ENCODE peak calls at places on chromosomes 4 and X, in four cellular contexts. F is C1 segment of cervical spinal cord, W is Caki2, N is BE2C. U is an unnamed sample.
A peak's percentile ranks its signal among the peaks of the same experiment; 100 is the strongest.

GRCh38 chr4:55819634-55820033 is at the start of gene EXOC1L:
- DNase-seq in F (no peak), W (no peak), N (peak; percentile 77), U (peak; percentile 4)

GRCh38 chr4:7862561-7863200 is 77.0 kb downstream of the AFAP1 start:
- DNase-seq in F (no peak), W (no peak), N (no peak), U (no peak)

GRCh38 chr4:1514612-1515011 is 108.4 kb upstream of the NKX1-1 start:
- DNase-seq in W (no peak), N (no peak), F (no peak), U (no peak)

GRCh38 chr4:15035152-15035551 is 32.9 kb downstream of the CPEB2 start:
- DNase-seq in W (no peak), F (no peak), N (no peak), U (no peak)

GRCh38 chrX:129772796-129773431 is 6.8 kb upstream of the SASH3 start:
- DNase-seq in W (no peak), N (no peak), F (no peak), U (peak; percentile 11)

GRCh38 chrX:25968920-25969319 is 169.2 kb upstream of the MAGEB18 start:
- DNase-seq in N (peak; percentile 23), W (no peak), F (no peak), U (no peak)

GRCh38 chr4:3414421-3415279 is 27.1 kb upstream of the HGFAC start:
- DNase-seq in W (no peak), F (no peak), N (no peak), U (no peak)

GRCh38 chrX:104659037-104659744 is 93.2 kb downstream of the IL1RAPL2 start:
- DNase-seq in F (no peak), W (no peak), N (no peak), U (no peak)

GRCh38 chr4:58936436-58936835 is 1826.3 kb upstream of the IGFBP7 start:
- DNase-seq in F (no peak), N (no peak), W (no peak), U (no peak)

GRCh38 chr4:118557298-118557851 is 127.8 kb upstream of the METTL14 start:
- DNase-seq in F (no peak), N (no peak), W (peak; percentile 38), U (no peak)

GRCh38 chr4:82842593-82842992 is 44.0 kb upstream of the SCD5 start:
- DNase-seq in N (no peak), W (no peak), F (no peak), U (no peak)

GRCh38 chr4:8157944-8158709 is 486 bp downstream of the ABLIM2 start:
- DNase-seq in N (no peak), W (no peak), F (no peak), U (no peak)

GRCh38 chr4:84496356-84497219 is 2.5 kb downstream of the NKX6-1 start:
- DNase-seq in W (no peak), N (peak; percentile 58), F (no peak), U (no peak)

GRCh38 chr4:9944431-9945425 is 76.6 kb downstream of the SLC2A9 start:
- DNase-seq in W (no peak), F (no peak), N (no peak), U (no peak)

GRCh38 chr4:152640058-152640921 is 39.5 kb downstream of the TMEM154 start:
- DNase-seq in F (no peak), N (no peak), W (peak; percentile 31), U (no peak)

GRCh38 chrX:39577206-39577605 is 520.6 kb downstream of the BCOR start:
- DNase-seq in F (no peak), N (no peak), W (no peak), U (no peak)

GRCh38 chrX:9614016-9614415 is 149.2 kb downstream of the TBL1X start:
- DNase-seq in F (no peak), W (peak; percentile 37), N (no peak), U (no peak)

GRCh38 chr4:48979897-48980579 is 6.0 kb upstream of the CWH43 start:
- DNase-seq in W (peak; percentile 45), F (no peak), N (no peak), U (no peak)

GRCh38 chr4:89197920-89198319 is 86.6 kb downstream of the TIGD2 start:
- DNase-seq in N (no peak), W (no peak), F (no peak), U (no peak)

GRCh38 chr4:156803056-156803455 is 168.5 kb downstream of the PDGFC start:
- DNase-seq in W (no peak), N (no peak), F (no peak), U (no peak)

GRCh38 chr4:119897260-119897659 is 169.4 kb downstream of the MAD2L1 start:
- DNase-seq in N (no peak), F (no peak), W (no peak), U (no peak)

GRCh38 chr4:2745981-2746806 is 9.9 kb downstream of the TNIP2 start:
- DNase-seq in F (no peak), N (peak; percentile 92), W (peak; percentile 85), U (no peak)

GRCh38 chrX:68997461-68997860 is 167.8 kb downstream of the PJA1 start:
- DNase-seq in F (no peak), N (no peak), W (no peak), U (no peak)

GRCh38 chr4:15262396-15262795 is 165.4 kb upstream of the C1QTNF7 start:
- DNase-seq in W (no peak), N (no peak), F (no peak), U (no peak)

GRCh38 chr4:1996866-1997611 is 11.7 kb downstream of the NELFA start:
- DNase-seq in F (no peak), W (no peak), N (no peak), U (no peak)

GRCh38 chr4:162872001-162872400 is 294.7 kb downstream of the NAF1 start:
- DNase-seq in W (no peak), N (no peak), F (no peak), U (no peak)

GRCh38 chrX:63012574-63012973 is 338.6 kb downstream of the SPIN4 start:
- DNase-seq in W (no peak), F (no peak), N (no peak), U (no peak)

GRCh38 chrX:94831364-94831763 is 1157.4 kb downstream of the FAM133A start:
- DNase-seq in W (no peak), N (no peak), F (no peak), U (no peak)

GRCh38 chr4:141465151-141465550 is 171.2 kb upstream of the IL15 start:
- DNase-seq in W (no peak), N (peak; percentile 55), F (no peak), U (no peak)

GRCh38 chr4:55635282-55635681 is 816 bp downstream of the NMU start:
- DNase-seq in F (no peak), W (no peak), N (no peak), U (no peak)

GRCh38 chr4:102759835-102760644 is 728 bp downstream of the MANBA start:
- DNase-seq in W (peak; percentile 43), N (no peak), F (peak; percentile 61), U (no peak)

GRCh38 chr4:124694961-124695598 is 17.5 kb downstream of the ANKRD50 start:
- DNase-seq in F (no peak), N (no peak), W (no peak), U (no peak)

GRCh38 chr4:187929024-187929423 is 66.5 kb upstream of the ZFP42 start:
- DNase-seq in W (no peak), F (no peak), N (no peak), U (no peak)

GRCh38 chrX:56764975-56765791 is 36.1 kb downstream of the NBDY start:
- DNase-seq in F (no peak), N (no peak), W (no peak), U (no peak)

GRCh38 chrX:40867352-40867751 is 132.0 kb upstream of the MED14 start:
- DNase-seq in W (peak; percentile 33), F (no peak), N (no peak), U (no peak)

GRCh38 chr4:7074423-7074822 is 6.6 kb upstream of the GRPEL1 start:
- DNase-seq in F (no peak), W (no peak), N (no peak), U (no peak)